ENCODE peak calls at places on chromosome 10, in four cellular contexts. V is Right ventricle myocardium inferior, P is fibroblast of the aortic adventitia, T is cerebellar cortex. H is an unnamed sample.

GRCh38 chr10:35025916-35026315 is 64.2 kb downstream of the CUL2 start:
- DNase-seq in V (no peak), P (peak; percentile 78), T (no peak), H (no peak)

GRCh38 chr10:499991-500390 is 189.5 kb downstream of the DIP2C start:
- DNase-seq in T (no peak), P (no peak), V (no peak), H (no peak)

GRCh38 chr10:71797533-71798307 is 24.4 kb upstream of the VSIR start:
- DNase-seq in V (no peak), T (no peak), P (no peak), H (peak; percentile 97)

GRCh38 chr10:130175074-130175473 is 38.9 kb downstream of the GLRX3 start:
- DNase-seq in V (no peak), P (no peak), T (no peak), H (no peak)

GRCh38 chr10:96960872-96961271 is 128.8 kb downstream of the LCOR start:
- DNase-seq in T (no peak), P (peak; percentile 11), V (no peak), H (no peak)

GRCh38 chr10:17444062-17444714 is 10.2 kb downstream of the ST8SIA6 start:
- DNase-seq in V (no peak), P (no peak), T (no peak), H (no peak)

GRCh38 chr10:5445006-5445405 is 32.6 kb downstream of the NET1 start:
- DNase-seq in V (no peak), T (no peak), P (no peak), H (no peak)

GRCh38 chr10:68560916-68561691 is 967 bp downstream of the TET1 start:
- DNase-seq in P (peak; percentile 41), V (no peak), T (peak; percentile 26), H (no peak)

GRCh38 chr10:62665771-62666170 is 138.7 kb upstream of the ADO start:
- DNase-seq in P (no peak), V (no peak), T (no peak), H (no peak)

GRCh38 chr10:72637398-72637857 is 11.5 kb upstream of the MICU1 start:
- DNase-seq in P (peak; percentile 76), V (no peak), T (no peak), H (peak; percentile 90)

GRCh38 chr10:87578799-87579401 is 74.2 kb downstream of the MINPP1 start:
- DNase-seq in V (no peak), P (peak; percentile 65), T (no peak), H (no peak)

GRCh38 chr10:26624017-26624416 is 73.5 kb upstream of the PDSS1 start:
- DNase-seq in T (no peak), P (no peak), V (no peak), H (no peak)

GRCh38 chr10:53430127-53430891 is 657.7 kb upstream of the MBL2 start:
- DNase-seq in T (no peak), V (no peak), P (no peak), H (no peak)

GRCh38 chr10:103542764-103543616 is 49.5 kb downstream of the NEURL1 start:
- DNase-seq in V (no peak), T (peak; percentile 91), P (peak; percentile 61), H (no peak)

GRCh38 chr10:26441491-26442214 is 3.5 kb downstream of the APBB1IP start:
- DNase-seq in V (no peak), P (peak; percentile 35), T (no peak), H (no peak)

GRCh38 chr10:17206210-17206709 is 4.8 kb upstream of the TRDMT1 start:
- DNase-seq in T (peak; percentile 30), V (no peak), P (peak; percentile 65), H (peak; percentile 24)

GRCh38 chr10:35331894-35332640 is 4.2 kb upstream of the CCNY start:
- DNase-seq in T (no peak), V (no peak), P (peak; percentile 93), H (no peak)

GRCh38 chr10:124627851-124628675 is 116.1 kb downstream of the FAM53B start:
- DNase-seq in T (no peak), V (no peak), P (no peak), H (no peak)

GRCh38 chr10:100507357-100507732 is 12.3 kb downstream of the SEC31B start:
- DNase-seq in V (no peak), T (no peak), P (no peak), H (no peak)

GRCh38 chr10:65753532-65753931 is 1172.3 kb upstream of the LRRTM3 start:
- DNase-seq in P (no peak), T (no peak), V (no peak), H (no peak)

GRCh38 chr10:62388328-62388727 is 14.2 kb downstream of the ZNF365 start:
- DNase-seq in T (no peak), P (no peak), V (peak; percentile 35), H (no peak)

GRCh38 chr10:79176052-79176501 is 107.3 kb downstream of the ZMIZ1 start:
- DNase-seq in T (no peak), V (no peak), P (peak; percentile 35), H (no peak)

GRCh38 chr10:24310104-24310503 is 101.2 kb downstream of the KIAA1217 start:
- DNase-seq in V (no peak), P (peak; percentile 18), T (no peak), H (no peak)

GRCh38 chr10:84613336-84614021 is 285.1 kb downstream of the CCSER2 start:
- DNase-seq in T (peak; percentile 69), V (no peak), P (peak; percentile 2), H (no peak)

GRCh38 chr10:79298403-79299244 is 48.6 kb upstream of the PPIF start:
- DNase-seq in P (peak; percentile 94), T (no peak), V (peak; percentile 72), H (no peak)

GRCh38 chr10:72332423-72333110 is 22.2 kb downstream of the DNAJB12 start:
- DNase-seq in T (no peak), P (no peak), V (peak; percentile 59), H (peak; percentile 23)

GRCh38 chr10:76303682-76304316 is 872.4 kb downstream of the LRMDA start:
- DNase-seq in P (peak; percentile 86), T (peak; percentile 76), V (peak; percentile 77), H (no peak)

GRCh38 chr10:4522296-4523000 is 303.6 kb upstream of the AKR1E2 start:
- DNase-seq in T (no peak), P (no peak), V (no peak), H (no peak)

GRCh38 chr10:102812213-102812876 is 24.9 kb downstream of the CYP17A1 start:
- DNase-seq in V (no peak), T (no peak), P (no peak), H (peak; percentile 90)

GRCh38 chr10:60236869-60237524 is 152.7 kb downstream of the ANK3 start:
- DNase-seq in P (peak; percentile 52), T (no peak), V (no peak), H (peak; percentile 26)

GRCh38 chr10:6615971-6616370 is 35.9 kb upstream of the PRKCQ start:
- DNase-seq in P (no peak), V (no peak), T (no peak), H (no peak)

GRCh38 chr10:114259825-114260224 is 20.8 kb downstream of the VWA2 start:
- DNase-seq in P (peak; percentile 90), T (no peak), V (no peak), H (no peak)

GRCh38 chr10:44935961-44936285 is 23.7 kb upstream of the RASSF4 start:
- DNase-seq in P (no peak), V (no peak), T (no peak), H (peak; percentile 83)

GRCh38 chr10:59252491-59252890 is 76.0 kb downstream of the PHYHIPL start:
- DNase-seq in T (no peak), V (no peak), P (no peak), H (no peak)

H was measured in GF-D8.